ENCODE peak calls at places on chromosomes 7 and 10, in six cellular contexts. One of them, this sample, is unnamed.

GRCh38 chr10:129864082-129864481 is 100.0 kb downstream of the EBF3 start:
- DNase-seq in lung: no peak
- DNase-seq in esophagus muscularis mucosa: no peak
- DNase-seq in left lung: no peak
- DNase-seq in hepatocyte: no peak
- DNase-seq in omental fat pad: no peak
- DNase-seq in this sample: no peak

GRCh38 chr10:122102867-122103525 is 114.0 kb downstream of the TACC2 start:
- DNase-seq in left lung: no peak
- DNase-seq in esophagus muscularis mucosa: no peak
- DNase-seq in hepatocyte: no peak
- DNase-seq in omental fat pad: no peak
- DNase-seq in lung: no peak
- DNase-seq in this sample: no peak

GRCh38 chr10:132193907-132194552 is 7.3 kb downstream of the DPYSL4 start:
- DNase-seq in omental fat pad: no peak
- DNase-seq in esophagus muscularis mucosa: no peak
- DNase-seq in hepatocyte: peak
- DNase-seq in left lung: no peak
- DNase-seq in lung: no peak
- DNase-seq in this sample: no peak

GRCh38 chr10:95480901-95481491 is 80.2 kb downstream of the SORBS1 start:
- DNase-seq in esophagus muscularis mucosa: no peak
- DNase-seq in left lung: no peak
- DNase-seq in omental fat pad: no peak
- DNase-seq in hepatocyte: peak
- DNase-seq in lung: no peak
- DNase-seq in this sample: no peak

GRCh38 chr10:85284778-85285397 is 956.5 kb downstream of the CCSER2 start:
- DNase-seq in lung: no peak
- DNase-seq in omental fat pad: no peak
- DNase-seq in hepatocyte: peak
- DNase-seq in left lung: no peak
- DNase-seq in esophagus muscularis mucosa: no peak
- DNase-seq in this sample: no peak

GRCh38 chr7:6226194-6226799 is 46.1 kb downstream of the CYTH3 start:
- DNase-seq in omental fat pad: no peak
- DNase-seq in left lung: no peak
- DNase-seq in esophagus muscularis mucosa: no peak
- DNase-seq in hepatocyte: no peak
- DNase-seq in lung: no peak
- DNase-seq in this sample: no peak

GRCh38 chr10:125035136-125035535 is 93.2 kb downstream of the ZRANB1 start:
- DNase-seq in left lung: no peak
- DNase-seq in lung: no peak
- DNase-seq in omental fat pad: no peak
- DNase-seq in hepatocyte: no peak
- DNase-seq in esophagus muscularis mucosa: no peak
- DNase-seq in this sample: no peak

GRCh38 chr10:132498562-132499366 is 38.8 kb upstream of the INPP5A start:
- DNase-seq in hepatocyte: no peak
- DNase-seq in lung: no peak
- DNase-seq in left lung: peak
- DNase-seq in esophagus muscularis mucosa: no peak
- DNase-seq in omental fat pad: no peak
- DNase-seq in this sample: no peak

GRCh38 chr10:25701651-25702050 is 232.4 kb upstream of the MYO3A start:
- DNase-seq in left lung: peak
- DNase-seq in omental fat pad: no peak
- DNase-seq in esophagus muscularis mucosa: peak
- DNase-seq in hepatocyte: no peak
- DNase-seq in lung: no peak
- DNase-seq in this sample: peak

GRCh38 chr7:125491137-125491536 is 561.5 kb upstream of the POT1 start:
- DNase-seq in left lung: no peak
- DNase-seq in lung: no peak
- DNase-seq in esophagus muscularis mucosa: no peak
- DNase-seq in hepatocyte: no peak
- DNase-seq in omental fat pad: no peak
- DNase-seq in this sample: no peak

GRCh38 chr10:23197416-23197861 is 5.3 kb downstream of the PTF1A start:
- DNase-seq in lung: no peak
- DNase-seq in omental fat pad: no peak
- DNase-seq in left lung: no peak
- DNase-seq in hepatocyte: no peak
- DNase-seq in esophagus muscularis mucosa: peak
- DNase-seq in this sample: no peak

GRCh38 chr10:34137955-34138354 is 677.1 kb downstream of the PARD3 start:
- DNase-seq in esophagus muscularis mucosa: no peak
- DNase-seq in omental fat pad: no peak
- DNase-seq in lung: no peak
- DNase-seq in left lung: no peak
- DNase-seq in hepatocyte: no peak
- DNase-seq in this sample: no peak

GRCh38 chr7:34849163-34849960 is 187.9 kb downstream of the DPY19L1 start:
- DNase-seq in lung: no peak
- DNase-seq in omental fat pad: no peak
- DNase-seq in hepatocyte: no peak
- DNase-seq in left lung: no peak
- DNase-seq in esophagus muscularis mucosa: peak
- DNase-seq in this sample: no peak

GRCh38 chr7:96236198-96237039 is 85.5 kb downstream of the SLC25A13 start:
- DNase-seq in lung: no peak
- DNase-seq in hepatocyte: peak
- DNase-seq in omental fat pad: no peak
- DNase-seq in left lung: no peak
- DNase-seq in esophagus muscularis mucosa: no peak
- DNase-seq in this sample: no peak

GRCh38 chr7:40709077-40709964 is 574.5 kb downstream of the SUGCT start:
- DNase-seq in omental fat pad: no peak
- DNase-seq in hepatocyte: no peak
- DNase-seq in left lung: no peak
- DNase-seq in lung: no peak
- DNase-seq in esophagus muscularis mucosa: no peak
- DNase-seq in this sample: no peak

GRCh38 chr10:90229486-90229885 is 528.1 kb downstream of the KIF20B start:
- DNase-seq in omental fat pad: no peak
- DNase-seq in left lung: no peak
- DNase-seq in esophagus muscularis mucosa: no peak
- DNase-seq in lung: no peak
- DNase-seq in hepatocyte: no peak
- DNase-seq in this sample: no peak

GRCh38 chr7:2452074-2452507 is 24.1 kb downstream of the GRIFIN start:
- DNase-seq in esophagus muscularis mucosa: no peak
- DNase-seq in left lung: peak
- DNase-seq in omental fat pad: no peak
- DNase-seq in hepatocyte: peak
- DNase-seq in lung: no peak
- DNase-seq in this sample: no peak

GRCh38 chr7:35691827-35692307 is 3.1 kb downstream of the HERPUD2 start:
- DNase-seq in omental fat pad: no peak
- DNase-seq in lung: no peak
- DNase-seq in left lung: no peak
- DNase-seq in hepatocyte: peak
- DNase-seq in esophagus muscularis mucosa: no peak
- DNase-seq in this sample: no peak

GRCh38 chr10:84179059-84179710 is 5.6 kb downstream of the GPR15LG start:
- DNase-seq in hepatocyte: peak
- DNase-seq in lung: no peak
- DNase-seq in esophagus muscularis mucosa: no peak
- DNase-seq in left lung: no peak
- DNase-seq in omental fat pad: no peak
- DNase-seq in this sample: no peak

GRCh38 chr7:112056409-112056808 is 149.8 kb downstream of the DOCK4 start:
- DNase-seq in left lung: no peak
- DNase-seq in hepatocyte: peak
- DNase-seq in esophagus muscularis mucosa: no peak
- DNase-seq in lung: peak
- DNase-seq in omental fat pad: no peak
- DNase-seq in this sample: no peak

GRCh38 chr7:56537952-56538351 is 421.7 kb upstream of the NUPR2 start:
- DNase-seq in omental fat pad: no peak
- DNase-seq in esophagus muscularis mucosa: no peak
- DNase-seq in lung: no peak
- DNase-seq in hepatocyte: no peak
- DNase-seq in left lung: peak
- DNase-seq in this sample: no peak

GRCh38 chr7:100472854-100473499 is 6.0 kb downstream of the TSC22D4 start:
- DNase-seq in lung: peak
- DNase-seq in hepatocyte: no peak
- DNase-seq in omental fat pad: no peak
- DNase-seq in esophagus muscularis mucosa: no peak
- DNase-seq in left lung: no peak
- DNase-seq in this sample: no peak

GRCh38 chr7:16891338-16891737 is 9.6 kb upstream of the AGR3 start:
- DNase-seq in left lung: no peak
- DNase-seq in omental fat pad: no peak
- DNase-seq in esophagus muscularis mucosa: no peak
- DNase-seq in hepatocyte: peak
- DNase-seq in lung: peak
- DNase-seq in this sample: no peak

GRCh38 chr10:53977262-53977661 is 823.8 kb downstream of the PCDH15 start:
- DNase-seq in left lung: no peak
- DNase-seq in omental fat pad: no peak
- DNase-seq in hepatocyte: no peak
- DNase-seq in esophagus muscularis mucosa: no peak
- DNase-seq in lung: no peak
- DNase-seq in this sample: no peak

GRCh38 chr10:73641272-73642060 is at the start of gene MYOZ1:
- DNase-seq in omental fat pad: no peak
- DNase-seq in hepatocyte: no peak
- DNase-seq in lung: no peak
- DNase-seq in esophagus muscularis mucosa: no peak
- DNase-seq in left lung: no peak
- DNase-seq in this sample: no peak

GRCh38 chr10:78194050-78194449 is 160.4 kb downstream of the RPS24 start:
- DNase-seq in esophagus muscularis mucosa: no peak
- DNase-seq in omental fat pad: no peak
- DNase-seq in hepatocyte: no peak
- DNase-seq in left lung: no peak
- DNase-seq in lung: no peak
- DNase-seq in this sample: no peak

GRCh38 chr7:86926732-86927131 is 132.7 kb downstream of the ELAPOR2 start:
- DNase-seq in hepatocyte: peak
- DNase-seq in esophagus muscularis mucosa: no peak
- DNase-seq in omental fat pad: no peak
- DNase-seq in left lung: no peak
- DNase-seq in lung: no peak
- DNase-seq in this sample: no peak

GRCh38 chr10:61757525-61758397 is 95.0 kb downstream of the CABCOCO1 start:
- DNase-seq in hepatocyte: peak
- DNase-seq in esophagus muscularis mucosa: no peak
- DNase-seq in lung: no peak
- DNase-seq in omental fat pad: no peak
- DNase-seq in left lung: no peak
- DNase-seq in this sample: no peak

GRCh38 chr7:783556-784490 is 48.5 kb upstream of the SUN1 start:
- DNase-seq in omental fat pad: no peak
- DNase-seq in hepatocyte: no peak
- DNase-seq in lung: no peak
- DNase-seq in esophagus muscularis mucosa: no peak
- DNase-seq in left lung: peak
- DNase-seq in this sample: no peak

GRCh38 chr7:785416-785815 is 46.9 kb upstream of the SUN1 start:
- DNase-seq in left lung: peak
- DNase-seq in omental fat pad: no peak
- DNase-seq in esophagus muscularis mucosa: no peak
- DNase-seq in hepatocyte: no peak
- DNase-seq in lung: no peak
- DNase-seq in this sample: no peak

GRCh38 chr7:784971-785370 is 47.3 kb upstream of the SUN1 start:
- DNase-seq in lung: no peak
- DNase-seq in left lung: peak
- DNase-seq in hepatocyte: no peak
- DNase-seq in omental fat pad: no peak
- DNase-seq in esophagus muscularis mucosa: no peak
- DNase-seq in this sample: no peak

GRCh38 chr7:787332-788240 is 44.7 kb upstream of the SUN1 start:
- DNase-seq in esophagus muscularis mucosa: no peak
- DNase-seq in hepatocyte: no peak
- DNase-seq in left lung: peak
- DNase-seq in omental fat pad: no peak
- DNase-seq in lung: no peak
- DNase-seq in this sample: no peak

GRCh38 chr7:786472-787255 is 45.6 kb upstream of the SUN1 start:
- DNase-seq in lung: peak
- DNase-seq in left lung: peak
- DNase-seq in omental fat pad: peak
- DNase-seq in esophagus muscularis mucosa: no peak
- DNase-seq in hepatocyte: peak
- DNase-seq in this sample: peak
- TF ChIP-seq CTCF in lung: peak
- TF ChIP-seq CTCF in left lung: peak
- TF ChIP-seq CTCF in omental fat pad: peak
- TF ChIP-seq CTCF in esophagus muscularis mucosa: peak
- TF ChIP-seq CTCF in hepatocyte: peak
- TF ChIP-seq CTCF in this sample: peak

GRCh38 chr10:127492607-127493250 is 56.4 kb upstream of the NPS start:
- DNase-seq in omental fat pad: no peak
- DNase-seq in hepatocyte: no peak
- DNase-seq in left lung: no peak
- DNase-seq in esophagus muscularis mucosa: no peak
- DNase-seq in lung: no peak
- DNase-seq in this sample: no peak
- TF ChIP-seq CTCF in omental fat pad: no peak
- TF ChIP-seq CTCF in hepatocyte: no peak
- TF ChIP-seq CTCF in left lung: no peak
- TF ChIP-seq CTCF in esophagus muscularis mucosa: no peak
- TF ChIP-seq CTCF in lung: no peak
- TF ChIP-seq CTCF in this sample: peak

GRCh38 chr7:106779877-106780276 is 85.2 kb upstream of the PIK3CG start:
- DNase-seq in left lung: no peak
- DNase-seq in omental fat pad: no peak
- DNase-seq in esophagus muscularis mucosa: no peak
- DNase-seq in lung: no peak
- DNase-seq in hepatocyte: peak
- DNase-seq in this sample: no peak
- TF ChIP-seq CTCF in left lung: no peak
- TF ChIP-seq CTCF in omental fat pad: no peak
- TF ChIP-seq CTCF in esophagus muscularis mucosa: no peak
- TF ChIP-seq CTCF in lung: no peak
- TF ChIP-seq CTCF in hepatocyte: peak
- TF ChIP-seq CTCF in this sample: no peak

DNA sequence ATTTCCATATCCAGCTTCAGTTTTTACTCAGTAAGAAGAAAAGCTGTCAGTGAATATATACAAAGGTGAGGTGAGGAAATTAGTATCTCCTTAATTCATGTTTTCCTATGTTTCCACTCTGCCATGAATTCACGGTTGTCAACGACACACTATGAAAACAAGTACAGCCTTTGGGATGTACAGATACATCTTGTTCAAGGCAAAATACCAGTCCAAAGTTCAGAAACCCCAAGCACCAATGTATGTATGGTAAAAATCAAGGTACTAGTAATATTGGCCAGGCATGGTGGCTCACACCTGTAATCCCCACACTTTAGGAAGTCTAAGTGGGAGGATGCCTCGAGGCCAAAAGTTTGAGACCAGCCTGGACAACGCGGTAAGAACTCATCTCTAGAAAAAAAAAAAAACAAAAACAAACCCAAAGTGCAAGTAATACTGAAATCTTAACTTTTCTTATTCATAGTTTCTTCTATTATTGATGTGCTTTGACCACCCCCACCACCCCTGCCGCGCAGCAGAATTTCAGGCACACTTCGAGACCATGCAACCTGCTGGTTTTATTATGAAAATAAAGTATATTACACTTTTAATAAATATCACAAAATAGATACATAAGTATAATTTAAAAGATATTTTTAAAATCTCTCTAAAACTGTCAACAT is 3.5 kb downstream of the ESYT2 start:
- DNase-seq in lung: no peak
- DNase-seq in esophagus muscularis mucosa: peak
- DNase-seq in left lung: no peak
- DNase-seq in omental fat pad: no peak
- DNase-seq in hepatocyte: no peak
- DNase-seq in this sample: no peak
- TF ChIP-seq CTCF in lung: no peak
- TF ChIP-seq CTCF in esophagus muscularis mucosa: no peak
- TF ChIP-seq CTCF in left lung: no peak
- TF ChIP-seq CTCF in omental fat pad: no peak
- TF ChIP-seq CTCF in hepatocyte: no peak
- TF ChIP-seq CTCF in this sample: no peak

This sample was measured in osteocyte.